ENCODE peak calls at places on chromosomes 2 and 18, in seven cellular contexts. E is IMR-90; U is tibial nerve; R is GM23338; N is CD8-positive, alpha-beta T cell; H is uterus; Y is neuronal stem cell. G is an unnamed sample. For H3K4me1, the result is how much of the 10 kb centered on the place peaks cover.

GRCh38 chr2:84152471-84152870 is 306.6 kb downstream of the SUCLG1 start:
- DNase-seq in R (no peak), E (no peak), N (no peak), H (no peak), Y (no peak), U (no peak), G (peak)

GRCh38 chr2:120904379-120904778 is 168.7 kb downstream of the GLI2 start:
- DNase-seq in U (no peak), Y (no peak), N (no peak), R (peak), H (no peak), E (no peak), G (no peak)

GRCh38 chr18:8952796-8953760 is 149.4 kb upstream of the NDUFV2 start:
- DNase-seq in N (no peak), Y (no peak), E (peak), U (no peak), R (no peak), H (no peak), G (peak)

GRCh38 chr18:53682796-53683195 is 541.7 kb downstream of the MBD2 start:
- DNase-seq in H (no peak), N (no peak), E (no peak), R (no peak), U (no peak), Y (no peak), G (no peak)

GRCh38 chr2:159497256-159497655 is 119.1 kb downstream of the BAZ2B start:
- DNase-seq in U (peak), R (no peak), H (no peak), N (no peak), Y (no peak), E (peak), G (peak)

GRCh38 chr2:86293612-86294011 is 43.8 kb downstream of the REEP1 start:
- DNase-seq in N (no peak), E (no peak), H (no peak), R (no peak), U (no peak), Y (no peak), G (peak)

GRCh38 chr2:58571181-58571852 is 330.2 kb upstream of the FANCL start:
- DNase-seq in H (no peak), Y (peak), E (peak), N (no peak), U (peak), R (peak), G (peak)

GRCh38 chr2:119721043-119721442 is 38.7 kb upstream of the PTPN4 start:
- DNase-seq in R (no peak), U (no peak), N (no peak), H (no peak), Y (no peak), E (no peak), G (no peak)

GRCh38 chr2:218403810-218404209 is 4.1 kb downstream of the CTDSP1 start:
- DNase-seq in R (no peak), E (no peak), U (no peak), H (no peak), N (no peak), Y (no peak), G (no peak)

GRCh38 chr2:7052404-7052803 is 135.2 kb downstream of the RNF144A start:
- DNase-seq in H (no peak), U (no peak), E (no peak), N (no peak), Y (no peak), R (no peak), G (no peak)

GRCh38 chr18:72492497-72492896 is 51.6 kb downstream of the CBLN2 start:
- DNase-seq in R (no peak), U (no peak), E (no peak), Y (no peak), H (no peak), N (no peak), G (no peak)

GRCh38 chr18:13576598-13576997 is 149.8 kb downstream of the FAM210A start:
- DNase-seq in R (no peak), N (no peak), U (no peak), H (no peak), E (no peak), Y (no peak), G (no peak)
- H3K4me1 ChIP-seq in R (under half), N (under half), U (under half), H (under half), E (under half), Y (under half), G (under half)

GRCh38 chr18:24022141-24022540 is 7.6 kb downstream of the TTC39C start:
- DNase-seq in N (no peak), U (no peak), Y (no peak), E (peak), H (no peak), R (no peak), G (no peak)
- H3K4me1 ChIP-seq in N (half or more), U (under half), Y (under half), E (under half), H (under half), R (half or more), G (under half)

GRCh38 chr2:20567159-20567925 is 83.6 kb downstream of the HS1BP3 start:
- DNase-seq in H (peak), Y (peak), N (no peak), E (no peak), U (no peak), R (peak), G (no peak)
- H3K4me1 ChIP-seq in H (under half), Y (under half), N (under half), E (under half), U (under half), R (under half), G (under half)

DNA sequence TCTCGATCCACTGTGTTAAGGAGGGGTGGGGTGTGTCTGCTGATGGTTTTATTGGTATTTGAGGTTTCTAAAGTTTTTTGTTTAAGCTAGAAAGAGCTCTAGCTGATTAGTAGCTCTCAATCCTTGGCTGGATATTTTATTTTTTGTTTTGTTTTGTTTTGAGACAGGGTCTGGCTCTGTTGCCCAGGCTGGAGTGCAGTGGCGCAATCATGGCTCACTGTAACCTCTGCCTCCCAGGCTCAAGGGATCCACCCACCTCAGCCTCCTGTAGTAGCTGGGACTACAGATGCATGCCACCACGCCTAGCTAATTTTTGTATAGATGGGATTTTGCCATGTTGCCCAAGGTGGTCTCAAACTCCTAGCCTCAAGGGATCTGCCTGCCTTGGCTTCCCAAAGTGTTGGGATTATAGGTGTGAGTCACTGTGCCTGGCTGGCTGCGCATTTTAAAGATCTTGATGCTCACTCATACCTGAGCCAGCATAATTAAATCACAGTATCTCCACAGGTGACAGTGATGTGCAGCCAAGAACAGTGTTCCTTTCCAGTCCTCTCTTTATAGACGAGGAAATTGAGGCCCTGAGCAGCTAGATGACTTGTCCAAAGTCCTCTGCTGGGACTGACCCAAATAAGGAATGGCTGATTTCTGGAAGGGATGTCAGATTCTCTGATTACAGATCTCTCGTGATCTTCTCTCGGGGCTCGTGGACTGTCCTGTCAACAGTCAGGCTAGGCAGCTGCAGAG is 44.4 kb downstream of the SPTBN1 start:
- DNase-seq in U (no peak), Y (no peak), N (no peak), H (peak), E (no peak), R (no peak), G (no peak)
- H3K4me1 ChIP-seq in U (under half), Y (under half), N (under half), H (under half), E (under half), R (under half), G (under half)

GRCh38 chr2:162060522-162060921 is 13.5 kb downstream of the DPP4 start:
- DNase-seq in N (no peak), R (no peak), U (no peak), E (no peak), Y (no peak), H (no peak), G (no peak)
- H3K4me1 ChIP-seq in N (under half), R (under half), U (under half), E (under half), Y (under half), H (under half), G (under half)

DNA sequence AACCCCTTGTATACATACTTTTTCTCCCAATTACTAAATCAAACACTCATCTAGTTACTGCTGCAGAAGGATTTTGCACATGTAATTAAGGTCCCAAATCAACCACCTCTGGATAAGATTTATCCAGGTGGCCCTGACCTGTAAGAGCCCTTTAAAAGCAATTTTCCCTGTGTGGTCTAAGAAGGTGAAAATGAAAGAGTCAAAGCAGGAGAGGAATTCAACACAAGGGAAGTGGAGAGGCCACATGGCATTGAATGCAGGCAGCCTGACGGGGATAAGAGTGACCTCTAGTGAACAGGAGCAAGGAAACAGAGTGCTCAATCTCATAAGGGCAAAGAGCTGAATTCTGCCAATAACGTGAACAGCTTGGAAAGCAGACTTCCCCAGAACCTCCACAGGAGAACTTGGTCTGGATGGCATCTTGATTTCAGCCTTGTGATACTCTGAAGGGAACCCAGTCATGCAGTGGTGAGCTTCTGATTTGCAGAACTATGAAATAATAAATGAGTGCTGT is 27.2 kb downstream of the PPP3R1 start:
- DNase-seq in H (no peak), R (peak), N (no peak), Y (peak), U (no peak), E (peak), G (no peak)
- H3K4me1 ChIP-seq in H (under half), R (under half), N (half or more), Y (under half), U (under half), E (under half), G (under half)

DNA sequence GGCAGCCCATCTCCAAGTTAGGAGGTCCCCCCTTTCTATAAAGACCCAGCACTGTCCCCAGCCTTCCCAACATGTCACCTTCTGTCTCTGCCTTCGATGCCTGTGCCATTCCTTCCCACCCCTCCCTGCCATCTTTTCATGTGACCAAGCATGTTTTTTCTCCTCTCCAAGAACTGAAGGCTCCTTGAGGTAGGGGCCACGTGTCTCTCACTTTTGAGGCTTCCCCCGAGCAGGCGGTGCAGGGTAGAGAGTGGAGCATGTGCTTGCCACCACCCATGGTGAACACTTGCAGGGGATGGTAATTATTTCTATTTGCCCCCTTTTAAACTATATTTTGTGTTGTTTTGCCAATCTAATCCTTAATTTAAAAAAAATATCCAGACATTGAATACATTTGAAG is 168.4 kb downstream of the ACKR3 start:
- DNase-seq in H (no peak), E (no peak), Y (no peak), N (no peak), U (no peak), R (no peak), G (no peak)
- H3K4me1 ChIP-seq in H (under half), E (under half), Y (under half), N (under half), U (under half), R (under half), G (under half)

GRCh38 chr2:239212121-239212520 is 188.7 kb downstream of the HDAC4 start:
- DNase-seq in U (no peak), Y (no peak), R (no peak), H (no peak), E (no peak), N (no peak), G (no peak)

GRCh38 chr2:239213420-239214101 is 187.3 kb downstream of the HDAC4 start:
- DNase-seq in E (no peak), Y (no peak), N (no peak), R (no peak), H (no peak), U (no peak), G (no peak)

GRCh38 chr2:239211391-239212094 is 189.3 kb downstream of the HDAC4 start:
- DNase-seq in E (no peak), R (no peak), U (no peak), N (no peak), H (no peak), Y (no peak), G (peak)

GRCh38 chr2:239214725-239215124 is 186.1 kb downstream of the HDAC4 start:
- DNase-seq in R (no peak), Y (no peak), E (no peak), N (no peak), H (no peak), U (no peak), G (no peak)

GRCh38 chr2:239212553-239213419 is 188.0 kb downstream of the HDAC4 start:
- DNase-seq in E (no peak), H (no peak), U (no peak), Y (no peak), R (no peak), N (no peak), G (no peak)
- H3K4me1 ChIP-seq in E (under half), H (under half), U (under half), Y (under half), R (under half), N (under half), G (under half)

G was measured in foreskin keratinocyte.